ENCODE peak calls at places on chromosomes 11 and 22, in six cellular contexts. Q is RKO; F is GDM1; M is activated naive CD4-positive, alpha-beta T cell treated with Interleukin-2 at 50 U/mL for 16 hours; O is left kidney; K is A549. J is an unnamed sample.

GRCh38 chr11:18785416-18785815 is 6.2 kb downstream of the PTPN5 start:
- DNase-seq in M (no peak), O (no peak), Q (no peak), F (no peak), K (no peak), J (no peak)

GRCh38 chr11:91866642-91867041 is 358.0 kb upstream of the FAT3 start:
- DNase-seq in K (no peak), O (no peak), F (no peak), M (no peak), Q (no peak), J (no peak)

GRCh38 chr11:10480760-10481159 is 25.7 kb downstream of the AMPD3 start:
- DNase-seq in F (no peak), Q (no peak), K (no peak), M (no peak), O (no peak), J (no peak)

GRCh38 chr11:35174666-35175065 is 35.7 kb downstream of the CD44 start:
- DNase-seq in M (no peak), F (no peak), K (no peak), O (no peak), Q (no peak), J (no peak)

GRCh38 chr11:115711021-115711420 is 206.8 kb upstream of the CADM1 start:
- DNase-seq in M (no peak), Q (no peak), F (no peak), K (no peak), O (peak; percentile 40), J (peak; percentile 9)

GRCh38 chr11:73095613-73096012 is 46.5 kb downstream of the FCHSD2 start:
- DNase-seq in K (no peak), Q (no peak), O (no peak), M (no peak), F (no peak), J (no peak)

GRCh38 chr22:45692549-45692948 is 20.9 kb downstream of the ATXN10 start:
- DNase-seq in Q (no peak), M (no peak), O (no peak), K (no peak), F (no peak), J (no peak)

GRCh38 chr11:35031869-35032268 is 107.1 kb upstream of the CD44 start:
- DNase-seq in M (no peak), Q (peak; percentile 66), K (no peak), F (no peak), O (no peak), J (no peak)

GRCh38 chr11:117626576-117626975 is 170.4 kb downstream of the DSCAML1 start:
- DNase-seq in M (no peak), F (no peak), Q (no peak), K (no peak), O (no peak), J (no peak)

GRCh38 chr11:97525273-97525672 is 1135.5 kb downstream of the JRKL start:
- DNase-seq in Q (no peak), O (no peak), M (no peak), F (no peak), K (no peak), J (no peak)

GRCh38 chr11:128653828-128654231 is 40.0 kb upstream of the FLI1 start:
- DNase-seq in O (peak; percentile 42), K (peak; percentile 5), F (no peak), M (no peak), Q (no peak), J (no peak)

GRCh38 chr11:108835624-108836023 is 170.8 kb downstream of the DDX10 start:
- DNase-seq in F (no peak), Q (no peak), O (peak; percentile 5), K (no peak), M (no peak), J (no peak)

GRCh38 chr22:48084041-48084748 is 1321.7 kb downstream of the TBC1D22A start:
- DNase-seq in K (no peak), O (no peak), Q (no peak), M (no peak), F (peak; percentile 48), J (no peak)

GRCh38 chr11:44310456-44311272 is 725 bp upstream of the ALX4 start:
- DNase-seq in Q (no peak), M (no peak), O (peak; percentile 31), F (no peak), K (no peak), J (no peak)

GRCh38 chr22:24289781-24290181 is 19.1 kb downstream of the SPECC1L start:
- DNase-seq in K (no peak), Q (no peak), M (no peak), O (peak; percentile 55), F (no peak), J (no peak)

GRCh38 chr11:61616443-61616842 is 35.6 kb upstream of the SYT7 start:
- DNase-seq in M (no peak), O (no peak), F (no peak), K (no peak), Q (peak; percentile 37), J (no peak)

GRCh38 chr11:34185926-34186841 is 80.8 kb downstream of the NAT10 start:
- DNase-seq in Q (no peak), O (no peak), M (no peak), K (no peak), F (no peak), J (no peak)

GRCh38 chr22:22397292-22397870 is 111.2 kb downstream of the ZNF280B start:
- DNase-seq in M (no peak), K (peak; percentile 37), O (peak; percentile 43), F (no peak), Q (peak; percentile 3), J (peak; percentile 65)

GRCh38 chr11:111176603-111177002 is 68.9 kb upstream of the POU2AF2 start:
- DNase-seq in M (no peak), F (no peak), Q (no peak), K (no peak), O (no peak), J (no peak)

GRCh38 chr22:28585324-28585723 is 94.3 kb downstream of the TTC28 start:
- DNase-seq in Q (no peak), M (no peak), O (no peak), F (no peak), K (no peak), J (no peak)

GRCh38 chr11:30281476-30282288 is 41.2 kb upstream of the ARL14EP start:
- DNase-seq in F (no peak), K (no peak), M (no peak), Q (no peak), O (no peak), J (no peak)

GRCh38 chr11:59706518-59707285 is 6.9 kb downstream of the OR10V1 start:
- DNase-seq in M (no peak), Q (peak; percentile 89), K (peak; percentile 35), O (no peak), F (peak; percentile 80), J (no peak)

GRCh38 chr11:11171854-11172253 is 181.2 kb downstream of the CSNK2A3 start:
- DNase-seq in O (no peak), Q (no peak), F (peak; percentile 3), K (no peak), M (peak; percentile 33), J (no peak)

GRCh38 chr11:130203766-130204702 is 44.5 kb downstream of the ST14 start:
- DNase-seq in O (no peak), K (no peak), F (no peak), M (no peak), Q (no peak), J (no peak)